ENCODE peak calls at places on chromosomes 1 and 21, in five cellular contexts. G is GM23338, W is left ventricle myocardium inferior, D is thoracic aorta, X is HL-60. R is an unnamed sample.

GRCh38 chr1:234528073-234528865 is 49.3 kb upstream of the TARBP1 start:
- DNase-seq in G (no peak), W (peak; percentile 52), D (no peak), X (peak; percentile 41), R (no peak)

GRCh38 chr1:182392045-182393028 is 747 bp upstream of the GLUL start:
- DNase-seq in G (peak; percentile 81), W (peak; percentile 66), D (no peak), X (peak; percentile 80), R (no peak)

GRCh38 chr21:25342811-25343210 is 264.5 kb downstream of the MRPL39 start:
- DNase-seq in G (no peak), W (no peak), D (no peak), X (no peak), R (no peak)

GRCh38 chr1:208731976-208732821 is 488.0 kb upstream of the PLXNA2 start:
- DNase-seq in G (no peak), W (no peak), D (no peak), X (no peak), R (no peak)

GRCh38 chr1:173473599-173474011 is 3.5 kb upstream of the PRDX6 start:
- DNase-seq in G (no peak), W (no peak), D (no peak), X (no peak), R (peak; percentile 25)

GRCh38 chr1:159239551-159240220 is 35.0 kb downstream of the ACKR1 start:
- DNase-seq in G (no peak), W (no peak), D (no peak), X (no peak), R (no peak)

GRCh38 chr1:54488831-54489626 is 59.0 kb upstream of the ACOT11 start:
- DNase-seq in G (peak; percentile 86), W (peak; percentile 79), D (peak; percentile 36), X (peak; percentile 59), R (peak; percentile 62)

GRCh38 chr21:21230672-21231071 is 232.5 kb downstream of the NCAM2 start:
- DNase-seq in G (peak; percentile 37), W (no peak), D (no peak), X (no peak), R (no peak)

GRCh38 chr1:32759521-32759980 is 57.0 kb upstream of the SYNC start:
- DNase-seq in G (peak; percentile 75), W (no peak), D (no peak), X (no peak), R (no peak)

GRCh38 chr1:170241266-170241851 is 95.6 kb downstream of the NTMT2 start:
- DNase-seq in G (no peak), W (no peak), D (no peak), X (no peak), R (no peak)

GRCh38 chr1:164783778-164784555 is 225.0 kb downstream of the PBX1 start:
- DNase-seq in G (no peak), W (peak; percentile 51), D (no peak), X (no peak), R (no peak)

GRCh38 chr1:214135886-214136285 is 145.1 kb upstream of the SMYD2 start:
- DNase-seq in G (peak; percentile 33), W (no peak), D (no peak), X (no peak), R (no peak)

GRCh38 chr1:85581138-85581801 is 709 bp downstream of the CCN1 start:
- DNase-seq in G (peak; percentile 68), W (peak; percentile 72), D (peak; percentile 24), X (peak; percentile 68), R (peak; percentile 81)

GRCh38 chr21:31520506-31521163 is 138.9 kb upstream of the SOD1 start:
- DNase-seq in G (no peak), W (no peak), D (no peak), X (no peak), R (no peak)

GRCh38 chr1:154361357-154361756 is 36.0 kb downstream of the ATP8B2 start:
- DNase-seq in G (no peak), W (no peak), D (no peak), X (no peak), R (no peak)

GRCh38 chr1:153679337-153680119 is 1.0 kb downstream of the NPR1 start:
- DNase-seq in G (peak; percentile 57), W (peak; percentile 24), D (no peak), X (no peak), R (no peak)

GRCh38 chr1:109500886-109501285 is 7.0 kb downstream of the CYB561D1 start:
- DNase-seq in G (no peak), W (no peak), D (no peak), X (peak; percentile 55), R (no peak)

GRCh38 chr1:154241703-154242352 is 21.1 kb downstream of the UBAP2L start:
- DNase-seq in G (no peak), W (no peak), D (no peak), X (no peak), R (no peak)

GRCh38 chr21:35046880-35047229 is 2.2 kb downstream of the RUNX1 start:
- DNase-seq in G (no peak), W (no peak), D (no peak), X (peak; percentile 58), R (peak; percentile 50)

GRCh38 chr1:118992868-118993711 is 4.9 kb upstream of the TBX15 start:
- DNase-seq in G (peak; percentile 66), W (no peak), D (no peak), X (no peak), R (no peak)

GRCh38 chr1:116332461-116332860 is 40.6 kb upstream of the ATP1A1 start:
- DNase-seq in G (no peak), W (no peak), D (no peak), X (no peak), R (no peak)

GRCh38 chr1:161314201-161314981 is at the start of gene SDHC:
- DNase-seq in G (peak; percentile 96), W (peak; percentile 90), D (peak; percentile 53), X (peak; percentile 90), R (peak; percentile 90)

GRCh38 chr21:27250386-27250785 is 283.5 kb upstream of the ADAMTS5 start:
- DNase-seq in G (no peak), W (no peak), D (no peak), X (no peak), R (no peak)

GRCh38 chr1:24767351-24767750 is 22.1 kb downstream of the CLIC4 start:
- DNase-seq in G (no peak), W (no peak), D (no peak), X (no peak), R (no peak)

GRCh38 chr1:20376880-20377494 is 86.3 kb downstream of the VWA5B1 start:
- DNase-seq in G (peak; percentile 81), W (peak; percentile 32), D (no peak), X (peak; percentile 19), R (peak; percentile 44)

GRCh38 chr1:107532318-107532717 is 391.5 kb downstream of the NTNG1 start:
- DNase-seq in G (no peak), W (no peak), D (no peak), X (no peak), R (peak; percentile 59)

DNA sequence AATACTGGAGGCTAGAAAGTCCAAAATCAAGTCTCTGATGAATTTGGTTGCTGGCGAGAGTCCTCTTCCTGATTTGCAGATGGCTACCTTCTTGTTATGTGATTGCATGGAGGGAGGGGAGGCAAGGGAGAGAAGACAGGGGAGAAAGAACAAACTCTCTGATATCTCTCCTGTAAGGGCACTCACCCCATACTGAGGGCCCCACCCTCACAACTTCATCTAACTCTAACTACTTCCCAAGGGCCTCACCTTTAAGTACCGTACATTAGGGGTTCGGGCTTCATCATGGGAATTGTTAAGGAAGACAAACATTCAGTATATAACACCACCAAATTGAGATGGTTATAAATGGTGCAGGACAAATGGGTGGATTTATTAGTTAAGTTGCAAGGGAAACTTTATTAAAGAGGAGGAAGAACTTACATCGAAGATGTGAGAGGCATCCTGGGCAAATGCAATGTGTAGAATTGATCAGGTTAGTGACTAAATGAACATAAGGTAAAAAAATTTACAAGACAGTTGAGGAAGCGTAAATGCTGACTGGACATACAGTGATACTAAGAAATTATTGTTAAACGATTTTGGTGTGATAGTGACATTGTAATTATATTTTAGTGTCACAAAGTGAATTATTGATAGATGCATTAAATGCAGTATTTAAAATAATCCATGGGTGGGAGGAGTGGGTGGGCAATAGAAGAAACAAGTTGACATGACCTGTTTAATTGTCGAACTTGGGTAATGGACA is 10.6 kb downstream of the OR2B11 start:
- DNase-seq in G (no peak), W (no peak), D (no peak), X (no peak), R (no peak)
- H3K4me3 ChIP-seq in G (peak overlapping the region; percentile 44), W (peak overlapping the region; percentile 65), D (peak overlapping the region; percentile 77), X (no peak overlapping the region), R (peak overlapping the region; percentile 47)

DNA sequence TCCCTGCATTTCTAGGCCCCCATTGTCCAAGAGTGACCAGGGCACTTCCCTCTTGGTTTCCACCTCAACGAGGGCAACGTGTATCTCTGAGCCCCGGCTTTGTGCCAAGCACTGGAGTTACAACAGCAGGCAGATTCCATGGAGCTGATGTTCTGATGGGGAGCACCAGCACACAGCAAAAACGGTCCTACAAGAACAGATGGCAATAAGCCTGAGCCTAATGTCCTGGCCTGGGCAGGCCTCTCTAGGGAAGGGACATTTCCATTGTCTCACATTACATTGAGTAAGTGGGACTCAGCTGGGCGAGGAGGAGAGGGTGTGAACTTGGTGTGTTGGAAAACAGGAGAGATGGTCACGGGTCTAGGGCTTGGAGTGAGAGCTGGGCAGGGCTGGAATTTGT is 27.2 kb upstream of the NPPB start:
- DNase-seq in G (no peak), W (peak; percentile 68), D (no peak), X (no peak), R (no peak)
- H3K27me3 ChIP-seq in G (no peaks in the 10 kb centered on the region), W (no peaks in the 10 kb centered on the region), D (no peaks in the 10 kb centered on the region), X (no peaks in the 10 kb centered on the region), R (no peaks in the 10 kb centered on the region)

DNA sequence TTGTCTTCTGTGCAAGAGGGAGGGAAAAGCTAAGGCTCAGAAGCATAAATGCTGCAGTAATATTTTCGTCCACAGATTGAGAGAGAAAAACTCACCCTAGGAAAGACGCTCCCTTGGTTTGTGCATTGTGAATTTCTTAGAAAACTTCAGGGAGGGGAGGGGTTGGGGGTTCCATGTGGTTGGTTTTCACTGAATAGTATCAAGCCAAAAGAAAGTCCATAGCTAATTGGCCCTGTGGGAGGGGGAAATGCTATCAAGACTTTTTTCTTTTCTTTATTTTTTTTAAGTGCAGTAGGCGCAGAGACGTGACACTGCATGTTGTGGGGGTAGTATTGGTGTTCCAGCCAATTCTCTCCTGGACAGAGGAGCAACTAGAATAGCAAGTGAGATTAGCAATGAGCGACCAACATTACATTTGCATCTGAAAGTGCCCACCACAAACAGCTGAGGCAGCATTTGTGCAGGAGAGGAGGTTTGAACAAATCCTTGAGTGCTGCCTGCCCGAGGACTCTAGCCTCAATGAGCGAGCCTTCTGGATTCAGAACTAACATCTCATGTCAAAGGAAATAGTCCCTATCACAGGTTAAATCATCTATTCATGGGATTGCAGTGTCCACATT is 118.1 kb upstream of the MARK1 start:
- DNase-seq in G (peak; percentile 18), W (no peak), D (no peak), X (no peak), R (no peak)
- H3K4me3 ChIP-seq in G (no peak overlapping the region), W (no peak overlapping the region), D (no peak overlapping the region), X (no peak overlapping the region), R (no peak overlapping the region)

DNA sequence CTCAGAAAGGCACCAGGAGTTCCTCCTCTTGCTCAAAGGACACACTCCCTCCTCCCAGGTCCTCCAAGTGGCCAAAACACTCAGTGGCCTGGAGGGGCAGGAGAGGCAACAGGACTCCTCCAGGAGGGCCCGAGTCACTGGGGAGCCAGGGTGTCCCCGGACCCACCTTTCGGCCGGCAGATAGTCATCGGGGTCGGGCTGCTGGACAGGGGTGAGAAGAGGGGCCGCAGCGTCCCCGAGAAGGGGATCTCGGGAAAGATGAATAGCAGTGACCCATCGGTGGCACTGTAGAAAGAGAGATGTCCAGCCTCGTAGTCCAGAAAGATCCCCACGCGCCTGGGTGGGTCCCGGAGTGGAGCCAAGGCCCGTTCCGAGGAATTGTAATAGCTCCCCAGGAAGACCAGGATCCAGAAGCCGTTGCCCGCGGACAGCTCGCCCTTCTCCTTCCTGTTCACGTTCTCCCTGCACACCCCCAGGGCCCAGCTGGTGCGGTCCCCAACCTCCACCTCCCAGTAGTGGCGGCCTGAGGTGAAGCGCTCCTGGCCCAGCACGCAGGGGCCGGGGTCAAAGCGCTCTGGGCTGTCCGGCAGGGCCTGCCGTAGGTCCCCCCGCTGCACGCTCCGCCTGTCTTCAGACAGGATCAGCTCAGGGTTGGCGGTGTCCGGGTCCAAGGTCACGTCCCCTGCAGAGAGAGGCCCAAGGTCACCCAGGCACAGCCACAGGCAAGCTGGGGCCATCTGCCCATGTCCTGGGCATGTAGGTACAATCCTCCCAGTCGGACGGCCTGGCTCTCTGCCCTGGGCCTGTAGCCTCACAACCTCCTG is 11.9 kb downstream of the TRIM11 start:
- DNase-seq in G (no peak), W (no peak), D (no peak), X (no peak), R (no peak)
- H3K27me3 ChIP-seq in G (no peaks in the 10 kb centered on the region), W (no peaks in the 10 kb centered on the region), D (no peaks in the 10 kb centered on the region), X (no peaks in the 10 kb centered on the region), R (no peaks in the 10 kb centered on the region)